ENCODE peak calls at places on chromosomes 7 and 10, in nine cellular contexts. L, J, O, H, B, T, G, R and S are unnamed samples. For H3K4me1, the result is how much of the 10 kb centered on the place peaks cover.

GRCh38 chr10:55630491-55631056 is 730.5 kb downstream of the ZWINT start:
- DNase-seq in T (no peak), H (peak), R (no peak), L (peak), B (peak), J (no peak), O (peak), G (no peak), S (no peak)

GRCh38 chr7:87347682-87348081 is 2.2 kb downstream of the CROT start:
- DNase-seq in O (no peak), G (no peak), L (no peak), J (no peak), T (no peak), R (no peak), H (no peak), B (no peak), S (no peak)

GRCh38 chr10:7306147-7306546 is 104.7 kb downstream of the SFMBT2 start:
- DNase-seq in O (no peak), R (no peak), J (peak), G (no peak), L (peak), H (no peak), B (no peak), T (no peak), S (no peak)

GRCh38 chr10:49225218-49225876 is 37.2 kb upstream of the TMEM273 start:
- DNase-seq in O (no peak), L (no peak), G (no peak), J (no peak), H (no peak), T (no peak), B (no peak), R (no peak), S (no peak)

GRCh38 chr10:61592581-61592980 is 70.1 kb upstream of the CABCOCO1 start:
- DNase-seq in G (no peak), O (peak), L (peak), H (no peak), J (no peak), B (no peak), R (no peak), T (peak), S (no peak)

GRCh38 chr7:141333459-141333858 is 217.8 kb upstream of the AGK start:
- DNase-seq in L (peak), G (peak), T (no peak), J (no peak), O (no peak), R (no peak), B (no peak), H (no peak), S (no peak)

GRCh38 chr10:121041499-121041898 is 190.3 kb downstream of the WDR11 start:
- DNase-seq in G (no peak), R (no peak), B (no peak), O (no peak), T (no peak), L (no peak), J (no peak), H (no peak), S (no peak)

GRCh38 chr10:21065621-21066248 is 168.6 kb upstream of the NEBL start:
- DNase-seq in L (no peak), T (no peak), R (no peak), O (no peak), B (no peak), J (no peak), H (no peak), G (no peak), S (no peak)

GRCh38 chr10:102435529-102436233 is 3.3 kb upstream of the CUEDC2 start:
- DNase-seq in B (no peak), R (no peak), H (no peak), G (no peak), O (peak), J (no peak), L (peak), T (no peak), S (no peak)

GRCh38 chr10:37860494-37861190 is 3.2 kb upstream of the ZNF248 start:
- DNase-seq in O (peak), T (peak), J (peak), B (no peak), H (peak), R (no peak), G (no peak), L (peak), S (no peak)

GRCh38 chr10:101828734-101829551 is 10.7 kb upstream of the OGA start:
- DNase-seq in R (no peak), G (no peak), T (no peak), H (no peak), J (no peak), O (peak), B (peak), L (no peak), S (no peak)

GRCh38 chr7:6028563-6028962 is 2.6 kb upstream of the ANKRD61 start:
- DNase-seq in J (no peak), O (no peak), T (no peak), B (no peak), G (no peak), L (no peak), H (no peak), R (no peak), S (no peak)

GRCh38 chr7:6026917-6027316 is 4.3 kb upstream of the ANKRD61 start:
- DNase-seq in L (no peak), R (no peak), H (no peak), B (peak), J (no peak), T (no peak), G (no peak), O (no peak), S (no peak)

GRCh38 chr7:6027806-6028365 is 3.3 kb upstream of the ANKRD61 start:
- DNase-seq in O (no peak), T (no peak), J (no peak), B (peak), H (no peak), L (no peak), R (no peak), G (no peak), S (no peak)

GRCh38 chr7:6023974-6024435 is 7.2 kb upstream of the ANKRD61 start:
- DNase-seq in O (no peak), R (no peak), J (no peak), L (no peak), T (no peak), B (no peak), H (no peak), G (no peak), S (no peak)

GRCh38 chr7:6026011-6026819 is 5.0 kb upstream of the ANKRD61 start:
- DNase-seq in L (peak), G (peak), T (peak), H (peak), R (peak), O (peak), J (peak), B (peak), S (peak)
- H3K27ac ChIP-seq in L (no peak), G (no peak), T (no peak), H (no peak), R (peak), O (no peak), J (no peak), B (peak), S (peak)

GRCh38 chr10:26728957-26729356 is 31.5 kb downstream of the PDSS1 start:
- DNase-seq in J (no peak), H (no peak), T (no peak), L (no peak), B (no peak), G (no peak), R (no peak), O (no peak), S (no peak)

GRCh38 chr10:26730548-26730947 is 33.0 kb downstream of the PDSS1 start:
- DNase-seq in G (no peak), J (no peak), L (no peak), H (no peak), O (no peak), T (no peak), B (no peak), R (no peak), S (no peak)

GRCh38 chr10:26725837-26726727 is 28.6 kb downstream of the PDSS1 start:
- DNase-seq in H (peak), R (no peak), O (peak), B (peak), J (peak), L (peak), G (peak), T (peak), S (peak)

GRCh38 chr10:26727005-26727404 is 29.5 kb downstream of the PDSS1 start:
- DNase-seq in G (no peak), B (no peak), T (no peak), H (no peak), L (no peak), O (no peak), J (no peak), R (no peak), S (no peak)

DNA sequence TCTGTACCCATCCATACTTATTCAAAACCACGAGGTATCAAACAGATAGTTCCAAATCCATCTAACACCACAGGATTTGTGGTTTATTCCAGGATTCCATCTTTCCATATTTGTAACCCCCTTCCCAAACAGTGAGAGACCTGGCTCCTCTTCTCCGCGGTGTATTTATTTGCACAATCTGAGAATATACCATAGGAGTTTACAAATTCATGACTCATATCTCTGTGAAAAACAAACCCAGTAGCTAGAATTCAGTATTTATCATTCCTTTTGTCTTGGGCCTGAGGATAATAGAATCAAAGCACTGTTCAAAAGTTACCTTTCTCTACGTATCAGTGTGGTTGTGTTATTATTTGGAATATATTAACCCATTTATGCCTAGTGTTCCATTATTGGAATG is 31.9 kb downstream of the PDSS1 start:
- DNase-seq in R (no peak), G (no peak), J (no peak), H (no peak), T (no peak), L (no peak), B (no peak), O (no peak), S (no peak)
- H3K4me1 ChIP-seq in R (under half), G (under half), J (under half), H (under half), T (under half), L (under half), B (under half), O (under half), S (under half)

GRCh38 chr7:35036361-35037171 is 719 bp downstream of the DPY19L1 start:
- DNase-seq in G (no peak), R (no peak), B (peak), H (peak), L (peak), O (peak), T (peak), J (peak), S (peak)
- H3K27ac ChIP-seq in G (no peak), R (peak), B (peak), H (peak), L (peak), O (peak), T (peak), J (peak), S (peak)

DNA sequence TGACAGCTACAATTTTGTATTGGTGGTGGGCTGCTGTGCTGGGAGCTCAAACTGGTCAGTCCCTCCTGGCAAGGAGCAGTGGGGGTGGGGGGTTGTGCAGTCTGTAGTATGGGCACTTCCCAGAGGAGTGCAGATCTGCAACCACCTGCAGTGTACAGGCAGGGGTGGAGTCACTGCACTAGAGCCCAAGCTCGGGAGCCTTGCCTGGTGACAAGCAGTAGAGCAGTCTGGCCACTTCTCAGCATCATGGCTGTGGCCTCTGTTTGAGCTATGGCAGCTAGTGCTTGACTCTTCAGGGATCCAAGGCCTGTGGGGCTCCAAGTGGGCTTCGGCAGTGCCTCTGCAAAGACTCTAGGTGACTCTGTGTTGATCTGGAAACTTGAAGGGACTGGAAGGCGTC is 585.1 kb upstream of the GRM3 start:
- DNase-seq in R (no peak), G (no peak), T (no peak), O (no peak), H (no peak), L (no peak), B (peak), J (no peak), S (no peak)
- H3K4me1 ChIP-seq in R (under half), G (under half), T (under half), O (under half), H (under half), L (under half), B (under half), J (under half), S (under half)

GRCh38 chr10:124944982-124945381 is 3.1 kb downstream of the ZRANB1 start:
- DNase-seq in H (peak), G (no peak), J (peak), T (peak), R (no peak), L (peak), O (peak), B (no peak), S (no peak)

GRCh38 chr10:124946945-124947344 is 5.0 kb downstream of the ZRANB1 start:
- DNase-seq in T (no peak), J (no peak), O (no peak), R (no peak), L (no peak), H (peak), G (no peak), B (no peak), S (no peak)

GRCh38 chr10:124941823-124942222 is at the start of gene ZRANB1:
- DNase-seq in O (no peak), B (no peak), J (no peak), R (no peak), L (no peak), T (no peak), G (no peak), H (no peak), S (no peak)

GRCh38 chr10:124942317-124943169 is 620 bp downstream of the ZRANB1 start:
- DNase-seq in B (no peak), R (no peak), H (no peak), J (no peak), L (no peak), T (no peak), G (no peak), O (no peak), S (no peak)

DNA sequence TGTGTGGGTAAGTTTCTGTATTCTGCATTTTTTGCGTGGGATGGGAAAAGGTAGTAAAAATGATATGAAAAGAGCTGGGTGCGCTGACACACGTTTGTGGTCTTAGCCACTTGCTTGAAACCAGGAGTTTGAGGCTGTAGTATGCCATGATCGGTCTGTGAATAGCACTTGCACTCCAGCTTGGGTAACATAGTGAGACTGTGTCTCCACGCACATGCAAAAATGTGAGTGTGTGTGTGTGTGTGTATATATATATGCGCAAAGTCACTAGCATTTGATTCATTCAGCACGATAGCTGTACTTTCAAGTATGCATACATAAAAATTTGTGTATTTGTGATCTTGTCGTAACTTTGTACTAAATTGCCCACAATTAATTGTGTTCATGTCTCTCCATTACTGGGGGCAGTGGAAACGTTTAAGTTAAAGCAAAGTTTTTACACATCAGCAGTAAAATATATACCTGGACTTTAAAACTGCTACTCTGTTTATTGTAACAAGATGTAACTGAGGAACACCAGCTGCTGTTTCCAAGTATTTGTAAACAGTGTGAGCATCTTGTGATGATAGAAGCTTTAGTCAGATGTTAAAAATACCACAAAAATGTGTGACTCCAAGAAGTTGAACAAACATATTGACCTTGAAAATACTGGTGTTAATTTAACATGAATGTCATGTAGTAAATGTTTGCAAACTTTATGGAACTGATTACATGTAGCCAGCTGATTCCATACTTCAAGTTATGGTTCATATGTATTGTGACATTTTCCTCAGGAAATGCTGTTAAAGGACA is 1.6 kb downstream of the ZRANB1 start:
- DNase-seq in T (peak), G (no peak), L (peak), B (no peak), J (peak), R (no peak), O (peak), H (peak), S (no peak)
- H3K27ac ChIP-seq in T (peak), G (no peak), L (peak), B (peak), J (peak), R (peak), O (peak), H (peak), S (no peak)

DNA sequence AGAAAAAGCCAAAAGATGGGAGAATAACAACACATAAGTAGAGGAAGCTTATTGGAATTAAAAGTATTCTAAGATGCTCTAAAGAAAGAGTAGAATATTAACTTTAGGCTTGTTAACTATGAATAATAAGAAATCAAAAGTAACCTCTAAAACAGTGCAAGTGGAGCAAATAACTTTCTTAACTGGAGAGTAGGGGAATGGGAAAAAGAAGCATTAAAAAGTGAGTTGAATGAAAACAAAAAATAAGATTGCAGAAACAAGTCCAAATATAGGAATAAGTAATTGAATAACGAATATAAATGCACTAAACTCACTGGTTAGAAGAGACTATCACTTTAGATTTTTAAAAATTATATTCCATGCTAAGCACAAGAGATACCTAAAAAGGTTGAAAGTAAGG is 63.9 kb downstream of the HECTD2 start:
- DNase-seq in T (no peak), G (no peak), J (no peak), L (no peak), H (no peak), R (no peak), O (no peak), B (no peak), S (no peak)
- H3K4me1 ChIP-seq in T (under half), G (under half), J (under half), L (under half), H (under half), R (under half), O (under half), B (under half), S (under half)

GRCh38 chr7:44880317-44881018 is 4.9 kb downstream of the PURB start:
- DNase-seq in T (no peak), O (no peak), G (no peak), J (no peak), H (no peak), L (no peak), B (no peak), R (no peak), S (no peak)
- H3K27ac ChIP-seq in T (peak), O (peak), G (no peak), J (peak), H (peak), L (peak), B (peak), R (no peak), S (peak)

GRCh38 chr7:82039621-82040020 is 269.8 kb upstream of the HGF start:
- DNase-seq in L (no peak), R (no peak), B (no peak), H (no peak), J (no peak), G (no peak), O (peak), T (no peak), S (no peak)

GRCh38 chr7:82032899-82033298 is 263.1 kb upstream of the HGF start:
- DNase-seq in T (no peak), R (no peak), O (no peak), G (no peak), H (no peak), B (no peak), L (no peak), J (no peak), S (no peak)

GRCh38 chr7:82036146-82036886 is 266.5 kb upstream of the HGF start:
- DNase-seq in R (no peak), H (peak), T (peak), J (peak), O (peak), B (no peak), L (peak), G (no peak), S (no peak)
- H3K4me1 ChIP-seq in R (under half), H (under half), T (under half), J (under half), O (under half), B (under half), L (under half), G (under half), S (under half)

GRCh38 chr7:68692511-68692910 is 905.8 kb upstream of the AUTS2 start:
- DNase-seq in G (no peak), R (no peak), O (no peak), J (no peak), L (no peak), H (no peak), T (no peak), B (no peak), S (no peak)
- H3K27ac ChIP-seq in G (no peak), R (no peak), O (no peak), J (peak), L (peak), H (peak), T (no peak), B (no peak), S (no peak)

GRCh38 chr10:134205-134742 is 981 bp upstream of the ZMYND11 start:
- DNase-seq in O (no peak), L (no peak), H (peak), B (no peak), R (no peak), T (peak), J (peak), G (no peak), S (peak)
- H3K4me1 ChIP-seq in O (under half), L (under half), H (under half), B (under half), R (under half), T (under half), J (under half), G (under half), S (under half)